ENCODE peak calls at places on chromosome 20, in five cellular contexts. L is H54; D is activated T-helper 2 cell treated with anti-CD3 and anti-CD28 coated beads, Interferon-gamma antibody, Interleukin-2, Interleukin-4, amounts not matched to agents 10 μg/mL and 5 μg/mL and 100 μg/mL, durations not matched to agents 14 hours and 24 hours and 36 hours; Z is HCT116; E is HL-60. N is an unnamed sample.

GRCh38 chr20:32034581-32035397 is 17.3 kb upstream of the HCK start:
- DNase-seq in L (no peak), Z (no peak), D (no peak), E (no peak), N (peak)

GRCh38 chr20:51492167-51493092 is 50.1 kb downstream of the NFATC2 start:
- DNase-seq in L (no peak), E (no peak), D (no peak), Z (no peak), N (no peak)

GRCh38 chr20:36344517-36345132 is 38.5 kb downstream of the DLGAP4 start:
- DNase-seq in E (peak), L (peak), D (peak), Z (peak), N (no peak)

GRCh38 chr20:34559311-34560140 is 1.0 kb downstream of the MAP1LC3A start:
- DNase-seq in L (no peak), Z (no peak), D (no peak), E (no peak), N (no peak)

GRCh38 chr20:20184149-20184548 is 131.8 kb downstream of the CFAP61 start:
- DNase-seq in D (no peak), L (peak), Z (no peak), E (peak), N (peak)

GRCh38 chr20:50555687-50556086 is 45.5 kb downstream of the PTPN1 start:
- DNase-seq in L (no peak), D (no peak), Z (no peak), E (no peak), N (no peak)

GRCh38 chr20:63085087-63085861 is 78.5 kb upstream of the BHLHE23 start:
- DNase-seq in E (no peak), L (no peak), Z (no peak), D (no peak), N (no peak)

GRCh38 chr20:21259346-21259745 is 43.8 kb upstream of the XRN2 start:
- DNase-seq in E (no peak), L (no peak), D (no peak), Z (no peak), N (no peak)

GRCh38 chr20:34553366-34553867 is 5.1 kb upstream of the MAP1LC3A start:
- DNase-seq in D (no peak), E (no peak), L (no peak), Z (no peak), N (no peak)

GRCh38 chr20:45611054-45611453 is 18.5 kb upstream of the WFDC10A start:
- DNase-seq in L (no peak), E (no peak), Z (peak), D (no peak), N (no peak)

GRCh38 chr20:62736026-62736406 is 27.4 kb downstream of the NTSR1 start:
- DNase-seq in L (no peak), Z (no peak), E (no peak), D (no peak), N (no peak)

GRCh38 chr20:38430679-38431325 is 4.3 kb downstream of the SNHG17 start:
- DNase-seq in Z (no peak), D (no peak), E (peak), L (no peak), N (no peak)

GRCh38 chr20:32203556-32204484 is 3.7 kb downstream of the PLAGL2 start:
- DNase-seq in D (no peak), E (no peak), Z (no peak), L (no peak), N (no peak)

GRCh38 chr20:25309395-25310267 is 61.7 kb downstream of the PYGB start:
- DNase-seq in E (no peak), L (peak), Z (peak), D (no peak), N (no peak)

GRCh38 chr20:32607727-32608663 is 22.9 kb upstream of the NOL4L start:
- DNase-seq in D (no peak), E (no peak), L (no peak), Z (no peak), N (no peak)

GRCh38 chr20:10523438-10523837 is 88.3 kb downstream of the SLX4IP start:
- DNase-seq in L (no peak), Z (no peak), D (no peak), E (no peak), N (no peak)

GRCh38 chr20:62120990-62121775 is 1.1 kb upstream of the LSM14B start:
- DNase-seq in D (no peak), Z (peak), L (peak), E (peak), N (peak)

GRCh38 chr20:52974155-52974554 is 2.0 kb downstream of the TSHZ2 start:
- DNase-seq in Z (no peak), L (no peak), E (no peak), D (no peak), N (no peak)

GRCh38 chr20:62151225-62151624 is 7.7 kb downstream of the SS18L1 start:
- DNase-seq in L (no peak), E (no peak), Z (no peak), D (no peak), N (no peak)

GRCh38 chr20:10076126-10077080 is 41.6 kb downstream of the ANKEF1 start:
- DNase-seq in Z (no peak), L (no peak), D (no peak), E (no peak), N (no peak)

GRCh38 chr20:32159766-32160221 is 47.7 kb downstream of the PLAGL2 start:
- DNase-seq in Z (no peak), L (no peak), D (no peak), E (no peak), N (no peak)

GRCh38 chr20:61120595-61121515 is 131.2 kb upstream of the CDH4 start:
- DNase-seq in Z (no peak), E (peak), L (no peak), D (no peak), N (peak)

GRCh38 chr20:49937023-49937929 is 1.1 kb downstream of the RNF114 start:
- DNase-seq in Z (no peak), D (no peak), E (peak), L (no peak), N (peak)

GRCh38 chr20:61361501-61361900 is 109.4 kb downstream of the CDH4 start:
- DNase-seq in D (no peak), Z (no peak), E (no peak), L (no peak), N (no peak)

GRCh38 chr20:61857414-61857775 is 208.3 kb downstream of the TAF4 start:
- DNase-seq in Z (no peak), L (no peak), D (no peak), E (no peak), N (no peak)

GRCh38 chr20:62724692-62725595 is 16.3 kb downstream of the NTSR1 start:
- DNase-seq in Z (no peak), D (no peak), E (no peak), L (no peak), N (no peak)

GRCh38 chr20:44967207-44967807 is 995 bp downstream of the STK4 start:
- DNase-seq in L (no peak), D (peak), Z (no peak), E (peak), N (peak)

GRCh38 chr20:62126141-62126540 is 3.9 kb downstream of the LSM14B start:
- DNase-seq in Z (no peak), D (no peak), L (no peak), E (no peak), N (no peak)

GRCh38 chr20:45826381-45827019 is 612 bp downstream of the TNNC2 start:
- DNase-seq in L (no peak), E (no peak), D (no peak), Z (no peak), N (no peak)

GRCh38 chr20:14477125-14477524 is 139.7 kb upstream of the FLRT3 start:
- DNase-seq in D (no peak), E (no peak), Z (no peak), L (no peak), N (no peak)

GRCh38 chr20:33864324-33864963 is 53.3 kb downstream of the CHMP4B start:
- DNase-seq in D (no peak), Z (no peak), E (no peak), L (no peak), N (no peak)

GRCh38 chr20:49909499-49910339 is 5.6 kb downstream of the SPATA2 start:
- DNase-seq in Z (no peak), E (no peak), D (no peak), L (no peak), N (no peak)

GRCh38 chr20:11432407-11432806 is 485.3 kb upstream of the BTBD3 start:
- DNase-seq in L (no peak), D (no peak), Z (no peak), E (no peak), N (no peak)

GRCh38 chr20:24662756-24663399 is 193.4 kb downstream of the SYNDIG1 start:
- DNase-seq in L (no peak), E (no peak), D (no peak), Z (no peak), N (no peak)

GRCh38 chr20:19880256-19881079 is 122.4 kb downstream of the RIN2 start:
- DNase-seq in Z (peak), L (no peak), D (no peak), E (no peak), N (no peak)